ENCODE peak calls at places on chromosomes 7 and 10, in six cellular contexts. V, F, U, J, Z and C are unnamed samples.

GRCh38 chr7:150964593-150965111 is 13.5 kb downstream of the KCNH2 start:
- DNase-seq in J (peak), Z (peak), U (no peak), F (no peak), V (no peak), C (no peak)

GRCh38 chr10:60299961-60300883 is 89.5 kb downstream of the ANK3 start:
- DNase-seq in J (no peak), Z (peak), F (no peak), U (no peak), V (peak), C (no peak)

GRCh38 chr10:62248465-62248864 is 20.2 kb downstream of the RTKN2 start:
- DNase-seq in V (peak), F (peak), Z (no peak), J (no peak), U (no peak), C (no peak)

GRCh38 chr10:32333849-32334248 is 13.1 kb downstream of the EPC1 start:
- DNase-seq in U (no peak), F (no peak), Z (no peak), V (no peak), J (no peak), C (no peak)

GRCh38 chr7:14698239-14698638 is 204.3 kb downstream of the DGKB start:
- DNase-seq in U (no peak), V (peak), Z (no peak), F (peak), J (no peak), C (no peak)

GRCh38 chr7:37480642-37481041 is 32.0 kb upstream of the ELMO1 start:
- DNase-seq in Z (no peak), V (peak), J (no peak), U (no peak), F (no peak), C (no peak)

GRCh38 chr10:47257396-47258120 is 42.4 kb upstream of the GDF10 start:
- DNase-seq in U (no peak), V (no peak), J (no peak), F (no peak), Z (no peak), C (no peak)

GRCh38 chr10:128210215-128211063 is 84.2 kb upstream of the MKI67 start:
- DNase-seq in U (no peak), V (peak), F (peak), J (peak), Z (peak), C (no peak)

GRCh38 chr10:72328829-72329204 is 25.9 kb downstream of the DNAJB12 start:
- DNase-seq in U (peak), Z (no peak), F (no peak), J (no peak), V (no peak), C (no peak)

GRCh38 chr10:1661861-1662260 is 75.5 kb downstream of the ADARB2 start:
- DNase-seq in F (no peak), J (no peak), Z (no peak), V (no peak), U (no peak), C (no peak)

GRCh38 chr7:2802504-2803341 is 41.4 kb downstream of the GNA12 start:
- DNase-seq in V (peak), Z (no peak), J (no peak), F (peak), U (peak), C (peak)
- H3K4me3 ChIP-seq in V (no peak), Z (no peak), J (no peak), F (no peak), U (peak), C (peak)

GRCh38 chr7:30760514-30761213 is 8.7 kb downstream of the INMT start:
- DNase-seq in U (no peak), Z (no peak), F (no peak), V (no peak), J (no peak), C (no peak)

GRCh38 chr7:30761214-30762156 is 9.6 kb downstream of the INMT start:
- DNase-seq in F (no peak), V (peak), J (no peak), Z (peak), U (no peak), C (no peak)

GRCh38 chr7:30765359-30765758 is 5.9 kb upstream of the MINDY4 start:
- DNase-seq in V (no peak), U (no peak), Z (no peak), J (no peak), F (no peak), C (no peak)

DNA sequence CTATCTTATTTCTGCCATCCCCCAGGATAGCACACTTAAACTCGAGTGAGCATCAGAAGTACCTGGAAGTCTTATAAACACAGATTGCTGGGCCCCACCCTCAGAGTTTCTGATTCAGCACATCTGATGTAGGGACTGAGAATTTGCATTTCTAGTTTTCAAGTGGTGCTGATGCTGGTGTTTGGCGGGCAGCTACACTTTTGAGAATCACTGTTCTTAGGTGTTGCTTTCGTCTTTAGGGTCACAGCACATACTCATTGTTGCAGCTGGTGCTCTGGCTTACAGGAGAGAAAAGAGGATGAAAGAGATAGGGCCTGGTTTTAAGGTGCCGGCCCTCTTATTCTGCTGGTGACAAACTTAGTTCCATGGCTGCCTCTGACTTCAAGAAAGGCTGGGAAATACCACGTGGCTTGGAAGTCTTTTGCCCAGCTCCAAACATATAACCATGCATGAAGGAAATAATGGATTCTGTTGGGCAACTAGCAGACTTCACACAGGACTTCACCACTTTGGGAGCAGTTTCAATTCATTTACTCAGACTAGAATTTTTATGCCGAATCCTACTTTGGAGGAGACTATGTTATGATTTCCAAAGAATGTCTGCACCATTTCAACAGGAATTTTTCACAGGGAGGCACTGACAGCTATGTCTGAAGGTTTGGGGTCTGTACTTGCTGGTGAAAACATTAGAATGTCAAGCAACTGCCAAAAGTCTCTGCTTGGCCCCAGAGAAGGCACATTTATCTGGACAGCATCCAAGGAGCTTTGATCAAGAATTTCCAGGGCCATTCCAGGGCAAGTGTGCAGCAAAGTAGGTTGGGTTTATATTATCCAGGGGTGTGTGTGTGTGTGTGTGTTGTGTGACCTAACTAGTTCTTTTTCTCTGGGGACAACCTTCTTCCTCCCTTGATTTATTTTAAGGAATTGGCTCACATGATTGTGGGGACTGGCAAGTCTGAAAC is 6.9 kb upstream of the MINDY4 start:
- DNase-seq in U (no peak), V (peak), F (peak), Z (no peak), J (no peak), C (no peak)
- H3K4me3 ChIP-seq in U (no peak), V (no peak), F (no peak), Z (no peak), J (no peak), C (no peak)

GRCh38 chr10:88471909-88472308 is 111.2 kb downstream of the RNLS start:
- DNase-seq in F (no peak), U (no peak), J (no peak), V (no peak), Z (no peak), C (no peak)

GRCh38 chr10:88465765-88466164 is 117.4 kb downstream of the RNLS start:
- DNase-seq in U (no peak), V (no peak), F (no peak), Z (no peak), J (no peak), C (no peak)

GRCh38 chr10:88467835-88468485 is 115.2 kb downstream of the RNLS start:
- DNase-seq in F (peak), J (no peak), U (no peak), V (no peak), Z (no peak), C (no peak)

GRCh38 chr10:88463811-88464210 is 119.3 kb downstream of the RNLS start:
- DNase-seq in J (no peak), Z (no peak), V (no peak), U (no peak), F (no peak), C (no peak)

GRCh38 chr10:88466786-88467185 is 116.3 kb downstream of the RNLS start:
- DNase-seq in J (no peak), Z (no peak), U (no peak), V (no peak), F (no peak), C (no peak)
- H3K4me3 ChIP-seq in J (no peak), Z (no peak), U (no peak), V (no peak), F (no peak), C (no peak)

GRCh38 chr10:132774905-132775863 is 10.8 kb downstream of the NKX6-2 start:
- DNase-seq in U (no peak), V (no peak), J (peak), F (no peak), Z (no peak), C (no peak)

GRCh38 chr10:132776186-132776585 is 9.8 kb downstream of the NKX6-2 start:
- DNase-seq in F (no peak), V (no peak), Z (no peak), U (no peak), J (no peak), C (no peak)

GRCh38 chr10:132777441-132777840 is 8.5 kb downstream of the NKX6-2 start:
- DNase-seq in Z (no peak), F (no peak), V (no peak), J (no peak), U (no peak), C (no peak)

GRCh38 chr10:132776821-132777220 is 9.1 kb downstream of the NKX6-2 start:
- DNase-seq in F (no peak), U (no peak), Z (no peak), J (no peak), V (no peak), C (no peak)

GRCh38 chr10:132774179-132774904 is 11.6 kb downstream of the NKX6-2 start:
- DNase-seq in F (no peak), U (no peak), Z (no peak), V (no peak), J (peak), C (no peak)
- H3K4me3 ChIP-seq in F (no peak), U (no peak), Z (no peak), V (no peak), J (no peak), C (no peak)

DNA sequence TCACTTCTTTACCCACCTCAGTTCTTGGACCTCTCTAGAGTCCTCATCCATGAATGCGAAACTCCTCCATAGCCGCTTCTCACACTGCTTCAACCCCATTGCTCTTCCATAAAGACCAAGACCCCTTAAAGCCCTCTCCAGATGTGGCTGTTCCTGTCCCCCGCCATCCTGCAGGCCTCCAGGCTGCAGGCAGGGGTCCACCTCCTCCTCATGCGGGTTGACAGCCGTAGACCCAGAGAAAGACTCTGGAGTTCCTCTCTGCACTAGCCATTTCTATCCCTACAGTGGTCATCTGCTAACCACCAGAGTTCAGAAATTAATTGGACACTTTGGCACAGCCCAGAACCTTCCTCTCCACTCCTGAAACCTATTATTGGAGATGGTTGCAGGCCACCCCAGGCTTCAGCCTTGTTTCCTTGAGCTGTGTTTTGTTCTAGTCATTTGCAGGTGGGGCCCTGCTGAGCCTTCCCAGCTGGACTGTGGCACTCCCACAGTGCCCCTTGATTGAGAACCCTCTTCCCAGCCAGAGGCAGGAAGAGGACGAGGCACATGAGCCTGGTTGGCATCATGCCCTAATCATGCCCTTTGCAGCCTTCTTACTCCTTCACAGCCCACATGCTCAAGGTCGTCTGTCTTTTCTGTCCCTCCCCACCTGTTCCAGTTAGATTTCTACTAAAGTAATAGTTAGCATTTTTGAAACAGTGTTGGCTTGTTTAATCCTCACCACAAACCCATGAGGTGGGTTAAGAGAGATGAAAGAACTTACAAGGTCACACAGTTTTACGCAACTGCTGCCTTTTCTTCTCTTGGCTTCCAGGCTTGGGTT is 23.9 kb downstream of the CUL1 start:
- DNase-seq in V (peak), Z (no peak), F (peak), J (no peak), U (no peak), C (no peak)
- H3K4me3 ChIP-seq in V (no peak), Z (no peak), F (no peak), J (no peak), U (no peak), C (no peak)

DNA sequence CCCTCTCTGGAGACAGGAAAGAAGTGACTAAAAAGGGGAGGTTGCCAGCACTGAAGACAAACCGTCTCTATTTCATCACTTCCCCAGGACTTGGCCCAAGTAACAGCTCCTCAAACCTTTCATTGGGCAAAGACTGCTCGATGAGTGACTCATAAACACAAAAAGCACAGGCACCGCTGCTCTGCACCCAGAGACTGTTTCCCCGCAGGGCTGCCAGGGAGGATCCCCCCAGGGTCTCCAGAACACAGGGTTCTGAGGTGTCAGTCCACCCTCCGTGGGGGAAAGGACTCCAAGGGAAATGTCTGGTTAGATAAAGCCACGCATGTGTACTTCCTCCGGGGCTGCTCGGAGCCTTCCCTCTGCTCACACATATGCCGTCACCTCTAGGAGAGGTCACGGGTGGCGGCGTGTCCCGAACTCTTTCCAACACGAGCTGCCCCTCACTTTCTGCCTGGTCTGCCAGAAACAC is 59.9 kb downstream of the INSIG1 start:
- DNase-seq in F (peak), Z (no peak), J (no peak), V (no peak), U (no peak), C (no peak)
- H3K4me3 ChIP-seq in F (no peak), Z (no peak), J (no peak), V (no peak), U (no peak), C (no peak)